ENCODE peak calls at places on chromosomes 5 and 9, in seven cellular contexts. One of them, this sample, is unnamed.
A peak's percentile ranks its signal among the peaks of the same experiment; 100 is the strongest.

GRCh38 chr9:136520053-136520540 is 25.8 kb downstream of the NOTCH1 start:
- DNase-seq in stimulated activated CD4-positive, alpha-beta T cell treated with anti-CD3 and anti-CD28 coated beads, Interleukin-2, amount 100 ng/mL, for 48 hours: no peak
- DNase-seq in OCI-LY7: no peak
- DNase-seq in DMS79: no peak
- DNase-seq in LoVo: no peak
- DNase-seq in GM13976: no peak
- DNase-seq in NCI-H2081 treated with DMSO at 0.1 percent for 48 hours: no peak
- DNase-seq in this sample: no peak

GRCh38 chr5:89265511-89266169 is 382.7 kb upstream of the MEF2C start:
- DNase-seq in stimulated activated CD4-positive, alpha-beta T cell treated with anti-CD3 and anti-CD28 coated beads, Interleukin-2, amount 100 ng/mL, for 48 hours: no peak
- DNase-seq in OCI-LY7: no peak
- DNase-seq in DMS79: no peak
- DNase-seq in LoVo: no peak
- DNase-seq in GM13976: no peak
- DNase-seq in NCI-H2081 treated with DMSO at 0.1 percent for 48 hours: no peak
- DNase-seq in this sample: no peak

GRCh38 chr5:172943283-172943841 is 15.9 kb upstream of the RPL26L1 start:
- DNase-seq in stimulated activated CD4-positive, alpha-beta T cell treated with anti-CD3 and anti-CD28 coated beads, Interleukin-2, amount 100 ng/mL, for 48 hours: no peak
- DNase-seq in OCI-LY7: no peak
- DNase-seq in DMS79: no peak
- DNase-seq in LoVo: no peak
- DNase-seq in GM13976: no peak
- DNase-seq in NCI-H2081 treated with DMSO at 0.1 percent for 48 hours: no peak
- DNase-seq in this sample: no peak

GRCh38 chr5:159178978-159179377 is 30.4 kb downstream of the RNF145 start:
- DNase-seq in stimulated activated CD4-positive, alpha-beta T cell treated with anti-CD3 and anti-CD28 coated beads, Interleukin-2, amount 100 ng/mL, for 48 hours: no peak
- DNase-seq in OCI-LY7: no peak
- DNase-seq in DMS79: no peak
- DNase-seq in LoVo: peak; percentile 86
- DNase-seq in GM13976: no peak
- DNase-seq in NCI-H2081 treated with DMSO at 0.1 percent for 48 hours: no peak
- DNase-seq in this sample: no peak

GRCh38 chr5:38633505-38633904 is 77.1 kb upstream of the LIFR start:
- DNase-seq in stimulated activated CD4-positive, alpha-beta T cell treated with anti-CD3 and anti-CD28 coated beads, Interleukin-2, amount 100 ng/mL, for 48 hours: no peak
- DNase-seq in OCI-LY7: no peak
- DNase-seq in DMS79: no peak
- DNase-seq in LoVo: no peak
- DNase-seq in GM13976: no peak
- DNase-seq in NCI-H2081 treated with DMSO at 0.1 percent for 48 hours: no peak
- DNase-seq in this sample: no peak

GRCh38 chr5:151917931-151918330 is 6.7 kb downstream of the GLRA1 start:
- DNase-seq in stimulated activated CD4-positive, alpha-beta T cell treated with anti-CD3 and anti-CD28 coated beads, Interleukin-2, amount 100 ng/mL, for 48 hours: no peak
- DNase-seq in OCI-LY7: no peak
- DNase-seq in DMS79: no peak
- DNase-seq in LoVo: no peak
- DNase-seq in GM13976: no peak
- DNase-seq in NCI-H2081 treated with DMSO at 0.1 percent for 48 hours: no peak
- DNase-seq in this sample: no peak

GRCh38 chr9:34347800-34348158 is 18.4 kb downstream of the NUDT2 start:
- DNase-seq in stimulated activated CD4-positive, alpha-beta T cell treated with anti-CD3 and anti-CD28 coated beads, Interleukin-2, amount 100 ng/mL, for 48 hours: no peak
- DNase-seq in OCI-LY7: no peak
- DNase-seq in DMS79: no peak
- DNase-seq in LoVo: no peak
- DNase-seq in GM13976: no peak
- DNase-seq in NCI-H2081 treated with DMSO at 0.1 percent for 48 hours: no peak
- DNase-seq in this sample: no peak

GRCh38 chr5:312845-313244 is 8.7 kb upstream of the AHRR start:
- DNase-seq in stimulated activated CD4-positive, alpha-beta T cell treated with anti-CD3 and anti-CD28 coated beads, Interleukin-2, amount 100 ng/mL, for 48 hours: no peak
- DNase-seq in OCI-LY7: no peak
- DNase-seq in DMS79: no peak
- DNase-seq in LoVo: no peak
- DNase-seq in GM13976: no peak
- DNase-seq in NCI-H2081 treated with DMSO at 0.1 percent for 48 hours: no peak
- DNase-seq in this sample: no peak

GRCh38 chr5:5014836-5015235 is 125.3 kb upstream of the ADAMTS16 start:
- DNase-seq in stimulated activated CD4-positive, alpha-beta T cell treated with anti-CD3 and anti-CD28 coated beads, Interleukin-2, amount 100 ng/mL, for 48 hours: no peak
- DNase-seq in OCI-LY7: no peak
- DNase-seq in DMS79: no peak
- DNase-seq in LoVo: no peak
- DNase-seq in GM13976: no peak
- DNase-seq in NCI-H2081 treated with DMSO at 0.1 percent for 48 hours: no peak
- DNase-seq in this sample: no peak

GRCh38 chr5:72228957-72229356 is 91.1 kb downstream of the MRPS27 start:
- DNase-seq in stimulated activated CD4-positive, alpha-beta T cell treated with anti-CD3 and anti-CD28 coated beads, Interleukin-2, amount 100 ng/mL, for 48 hours: no peak
- DNase-seq in OCI-LY7: no peak
- DNase-seq in DMS79: no peak
- DNase-seq in LoVo: no peak
- DNase-seq in GM13976: no peak
- DNase-seq in NCI-H2081 treated with DMSO at 0.1 percent for 48 hours: no peak
- DNase-seq in this sample: no peak

GRCh38 chr9:130731355-130731754 is 37.8 kb downstream of the EXOSC2 start:
- DNase-seq in stimulated activated CD4-positive, alpha-beta T cell treated with anti-CD3 and anti-CD28 coated beads, Interleukin-2, amount 100 ng/mL, for 48 hours: no peak
- DNase-seq in OCI-LY7: no peak
- DNase-seq in DMS79: no peak
- DNase-seq in LoVo: no peak
- DNase-seq in GM13976: no peak
- DNase-seq in NCI-H2081 treated with DMSO at 0.1 percent for 48 hours: peak; percentile 92
- DNase-seq in this sample: no peak

GRCh38 chr9:94611638-94612068 is 18.0 kb upstream of the FBP2 start:
- DNase-seq in stimulated activated CD4-positive, alpha-beta T cell treated with anti-CD3 and anti-CD28 coated beads, Interleukin-2, amount 100 ng/mL, for 48 hours: peak; percentile 53
- DNase-seq in OCI-LY7: peak; percentile 46
- DNase-seq in DMS79: no peak
- DNase-seq in LoVo: no peak
- DNase-seq in GM13976: no peak
- DNase-seq in NCI-H2081 treated with DMSO at 0.1 percent for 48 hours: no peak
- DNase-seq in this sample: no peak

GRCh38 chr9:137900584-137901310 is 23.2 kb downstream of the CACNA1B start:
- DNase-seq in stimulated activated CD4-positive, alpha-beta T cell treated with anti-CD3 and anti-CD28 coated beads, Interleukin-2, amount 100 ng/mL, for 48 hours: no peak
- DNase-seq in OCI-LY7: no peak
- DNase-seq in DMS79: no peak
- DNase-seq in LoVo: no peak
- DNase-seq in GM13976: no peak
- DNase-seq in NCI-H2081 treated with DMSO at 0.1 percent for 48 hours: no peak
- DNase-seq in this sample: no peak

GRCh38 chr9:129336130-129336528 is 158.1 kb upstream of the IER5L start:
- DNase-seq in stimulated activated CD4-positive, alpha-beta T cell treated with anti-CD3 and anti-CD28 coated beads, Interleukin-2, amount 100 ng/mL, for 48 hours: no peak
- DNase-seq in OCI-LY7: no peak
- DNase-seq in DMS79: no peak
- DNase-seq in LoVo: no peak
- DNase-seq in GM13976: no peak
- DNase-seq in NCI-H2081 treated with DMSO at 0.1 percent for 48 hours: no peak
- DNase-seq in this sample: no peak

This sample was measured in T-helper 1 cell.